ENCODE peak calls at places on chromosomes 11 and 22, in ten cellular contexts. S, X, D, Q, B, R, W, Y, I and U are unnamed samples.

GRCh38 chr22:36775589-36775965 is 342 bp downstream of the IFT27 start:
- DNase-seq in Q (no peak), X (peak), D (peak), B (no peak), W (no peak), Y (peak), R (no peak), S (peak), I (no peak), U (peak)

GRCh38 chr22:20439928-20440575 is 2.4 kb upstream of the SCARF2 start:
- DNase-seq in S (no peak), R (no peak), Q (no peak), X (no peak), Y (no peak), D (no peak), W (no peak), I (no peak), B (no peak), U (no peak)

GRCh38 chr11:60987577-60988277 is 16.2 kb downstream of the CD6 start:
- DNase-seq in R (no peak), I (no peak), Q (no peak), D (no peak), X (no peak), W (no peak), B (no peak), Y (no peak), S (no peak), U (peak)

GRCh38 chr11:83511646-83512045 is 225.5 kb upstream of the CCDC90B start:
- DNase-seq in Q (no peak), S (no peak), R (no peak), D (no peak), W (no peak), B (no peak), I (no peak), X (no peak), Y (no peak), U (no peak)

GRCh38 chr11:119592642-119593041 is 136.4 kb downstream of the NECTIN1 start:
- DNase-seq in S (no peak), Y (no peak), R (no peak), Q (no peak), D (no peak), B (peak), W (no peak), X (no peak), I (no peak), U (no peak)

GRCh38 chr22:25404556-25404922 is 159.9 kb upstream of the GRK3 start:
- DNase-seq in Y (no peak), Q (peak), D (no peak), X (no peak), B (no peak), S (no peak), I (no peak), R (no peak), W (no peak), U (no peak)

GRCh38 chr22:41216984-41217383 is 11.9 kb downstream of the L3MBTL2 start:
- DNase-seq in S (no peak), D (no peak), X (peak), Q (peak), W (no peak), B (no peak), R (no peak), Y (peak), I (no peak), U (no peak)

GRCh38 chr11:9207229-9207628 is 57.9 kb downstream of the DENND5A start:
- DNase-seq in B (no peak), D (no peak), Y (no peak), I (no peak), X (no peak), R (no peak), W (no peak), Q (no peak), S (no peak), U (no peak)

GRCh38 chr22:47423266-47423665 is 660.8 kb downstream of the TBC1D22A start:
- DNase-seq in Q (no peak), B (no peak), S (no peak), R (peak), X (no peak), D (no peak), I (no peak), Y (no peak), W (no peak), U (no peak)

GRCh38 chr11:66639066-66639813 is 737 bp downstream of the RBM4 start:
- DNase-seq in S (peak), D (peak), W (no peak), Y (peak), R (no peak), B (no peak), Q (peak), X (peak), I (no peak), U (peak)

GRCh38 chr11:77142091-77142975 is 14.3 kb downstream of the MYO7A start:
- DNase-seq in R (no peak), W (no peak), Y (no peak), B (no peak), X (no peak), I (no peak), S (no peak), Q (no peak), D (no peak), U (peak)

GRCh38 chr11:114159802-114160588 is 100.5 kb downstream of the ZBTB16 start:
- DNase-seq in B (peak), I (peak), W (peak), X (peak), S (peak), Q (peak), Y (peak), R (peak), D (peak), U (peak)

GRCh38 chr11:129960216-129961214 is 42.1 kb downstream of the PRDM10 start:
- DNase-seq in X (peak), I (no peak), Y (peak), D (no peak), W (peak), R (no peak), Q (peak), S (peak), B (no peak), U (peak)

GRCh38 chr11:35087648-35088047 is 51.3 kb upstream of the CD44 start:
- DNase-seq in D (peak), I (no peak), Q (peak), Y (no peak), W (no peak), X (peak), R (peak), B (no peak), S (no peak), U (no peak)

GRCh38 chr11:119479685-119480275 is 56.8 kb upstream of the THY1 start:
- DNase-seq in X (peak), D (no peak), I (no peak), Y (peak), B (no peak), W (peak), Q (peak), R (peak), S (peak), U (no peak)

GRCh38 chr22:22110548-22111266 is 128.1 kb upstream of the TOP3B start:
- DNase-seq in B (no peak), X (peak), D (peak), S (peak), Y (peak), I (no peak), R (peak), W (peak), Q (peak), U (peak)
- TF ChIP-seq CTCF in B (no peak), X (peak), D (peak), S (peak), Y (peak), I (peak), R (peak), W (peak), Q (peak), U (peak)

GRCh38 chr22:50170453-50171318 is at the start of gene PANX2:
- DNase-seq in B (no peak), I (no peak), D (no peak), W (no peak), X (peak), Y (peak), Q (no peak), S (no peak), R (no peak), U (no peak)

GRCh38 chr22:50167689-50168489 is 2.6 kb upstream of the PANX2 start:
- DNase-seq in B (no peak), X (no peak), Y (no peak), W (no peak), R (no peak), D (no peak), I (no peak), S (no peak), Q (no peak), U (no peak)

GRCh38 chr22:50171319-50171964 is 911 bp downstream of the PANX2 start:
- DNase-seq in X (no peak), Q (no peak), W (no peak), S (no peak), I (no peak), Y (no peak), D (no peak), R (no peak), B (no peak), U (no peak)

GRCh38 chr22:50169181-50169759 is 1.3 kb upstream of the PANX2 start:
- DNase-seq in I (no peak), Q (no peak), S (no peak), B (no peak), D (no peak), R (no peak), W (no peak), X (no peak), Y (no peak), U (no peak)

DNA sequence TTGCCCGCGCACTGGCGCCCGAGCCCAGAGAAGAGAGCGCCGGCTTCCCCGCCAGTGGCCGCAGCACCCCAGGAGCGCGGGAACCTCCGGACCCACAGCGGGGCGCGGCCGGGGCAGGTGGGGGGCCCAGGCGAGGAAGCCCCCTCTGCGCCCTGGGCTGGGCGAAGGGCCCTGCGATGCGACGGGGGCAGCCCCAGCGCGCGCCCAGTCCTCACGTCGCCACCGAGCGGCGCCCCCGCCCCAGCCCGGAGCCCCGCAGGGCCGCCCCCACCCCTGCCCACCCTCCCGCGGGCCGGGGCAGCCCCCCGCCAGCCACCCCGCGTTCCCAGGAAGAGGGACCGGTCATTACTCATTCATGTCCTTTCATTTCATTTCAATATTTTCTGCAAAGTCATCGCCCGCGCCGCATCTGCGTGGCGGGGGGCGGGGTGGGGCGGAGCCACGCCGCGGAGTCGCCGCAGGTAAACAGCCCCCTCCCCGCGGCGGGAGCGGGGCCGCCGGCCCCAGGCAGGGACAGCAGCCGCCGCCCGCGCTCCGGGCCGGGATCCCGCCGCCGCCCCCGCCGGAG is 673 bp upstream of the PANX2 start:
- DNase-seq in D (no peak), Y (no peak), Q (peak), R (no peak), W (no peak), X (peak), I (no peak), S (peak), B (no peak), U (peak)
- TF ChIP-seq CTCF in D (no peak), Y (no peak), Q (no peak), R (no peak), W (no peak), X (no peak), I (no peak), S (no peak), B (no peak), U (no peak)

GRCh38 chr11:2074266-2074825 is 64.8 kb downstream of the IGF2 start:
- DNase-seq in B (no peak), S (no peak), D (no peak), X (no peak), I (no peak), Y (no peak), Q (no peak), R (no peak), W (no peak), U (peak)
- TF ChIP-seq CTCF in B (no peak), S (peak), D (no peak), X (no peak), I (peak), Y (peak), Q (peak), R (peak), W (no peak), U (peak)

GRCh38 chr11:131408011-131408640 is 37.7 kb downstream of the NTM start:
- DNase-seq in Q (no peak), S (peak), R (no peak), Y (peak), X (peak), B (peak), W (no peak), I (no peak), D (peak), U (peak)
- TF ChIP-seq CTCF in Q (no peak), S (peak), R (peak), Y (peak), X (peak), B (no peak), W (peak), I (no peak), D (no peak), U (no peak)

GRCh38 chr22:45318558-45319318 is 9.0 kb downstream of the FAM118A start:
- DNase-seq in Y (peak), I (no peak), R (no peak), S (no peak), B (no peak), X (peak), Q (peak), D (no peak), W (no peak), U (peak)

GRCh38 chr22:45316796-45317526 is 7.2 kb downstream of the FAM118A start:
- DNase-seq in W (no peak), B (no peak), X (no peak), S (no peak), Q (no peak), R (no peak), I (no peak), D (no peak), Y (no peak), U (no peak)

GRCh38 chr22:45319319-45319675 is 9.6 kb downstream of the FAM118A start:
- DNase-seq in D (no peak), I (no peak), Q (peak), B (no peak), Y (peak), S (no peak), W (no peak), X (peak), R (no peak), U (no peak)

GRCh38 chr22:45318168-45318557 is 8.4 kb downstream of the FAM118A start:
- DNase-seq in Q (peak), R (no peak), I (peak), W (peak), D (peak), X (peak), B (peak), Y (peak), S (no peak), U (peak)

GRCh38 chr22:45317551-45318167 is 7.9 kb downstream of the FAM118A start:
- DNase-seq in X (peak), R (no peak), W (no peak), B (peak), Q (peak), I (no peak), S (peak), Y (peak), D (peak), U (peak)
- TF ChIP-seq CTCF in X (peak), R (peak), W (no peak), B (no peak), Q (peak), I (no peak), S (peak), Y (peak), D (peak), U (no peak)

GRCh38 chr11:46291441-46292143 is 14.1 kb downstream of the CREB3L1 start:
- DNase-seq in X (peak), Q (peak), Y (peak), B (no peak), W (peak), R (no peak), I (no peak), D (peak), S (peak), U (no peak)
- TF ChIP-seq CTCF in X (peak), Q (no peak), Y (peak), B (no peak), W (peak), R (no peak), I (no peak), D (no peak), S (no peak), U (no peak)